ENCODE peak calls at places on chromosomes 16 and 17, in eight cellular contexts. N is KG1, M is posterior cingulate gyrus, R is progenitor cell of endocrine pancreas, L is T-helper 17 cell, D is LHCN-M2, C is amygdala, J is SK-N-DZ. P is an unnamed sample.

GRCh38 chr16:847681-848445 is 47.3 kb upstream of the GNG13 start:
- DNase-seq in N (no peak), M (no peak), R (no peak), L (no peak), D (no peak), C (no peak), J (no peak), P (no peak)

GRCh38 chr17:55420776-55421178 is 858 bp downstream of the MMD start:
- DNase-seq in N (peak), M (peak), R (peak), L (no peak), D (no peak), C (peak), J (peak), P (no peak)

GRCh38 chr17:81094744-81095607 is 60.0 kb downstream of the BAIAP2 start:
- DNase-seq in N (no peak), M (peak), R (peak), L (peak), D (peak), C (peak), J (peak), P (peak)

GRCh38 chr16:74936902-74937560 is 47.9 kb downstream of the WDR59 start:
- DNase-seq in N (peak), M (no peak), R (no peak), L (no peak), D (peak), C (no peak), J (no peak), P (no peak)

GRCh38 chr16:6496996-6497395 is 835.6 kb upstream of the RBFOX1 start:
- DNase-seq in N (no peak), M (no peak), R (no peak), L (no peak), D (no peak), C (no peak), J (no peak), P (no peak)

GRCh38 chr16:27690604-27691003 is 140.7 kb downstream of the KATNIP start:
- DNase-seq in N (no peak), M (no peak), R (no peak), L (no peak), D (peak), C (peak), J (no peak), P (no peak)

GRCh38 chr16:67528870-67529638 is 425 bp downstream of the RIPOR1 start:
- DNase-seq in N (no peak), M (no peak), R (peak), L (no peak), D (peak), C (peak), J (no peak), P (no peak)

GRCh38 chr16:23847938-23848337 is 12.2 kb downstream of the PRKCB start:
- DNase-seq in N (no peak), M (no peak), R (no peak), L (no peak), D (no peak), C (no peak), J (no peak), P (no peak)

GRCh38 chr17:29930399-29931010 is 477 bp upstream of the SSH2 start:
- DNase-seq in N (no peak), M (no peak), R (no peak), L (no peak), D (no peak), C (peak), J (peak), P (no peak)

GRCh38 chr16:9047689-9048301 is 43.6 kb upstream of the HAPSTR1 start:
- DNase-seq in N (peak), M (peak), R (no peak), L (no peak), D (peak), C (peak), J (peak), P (peak)